ENCODE peak calls at places on chromosomes 12 and 14, in four cellular contexts. A is GM12878, E is GM12891, C is K562. Y is an unnamed sample.

GRCh38 chr12:1741154-1741949 is 50.5 kb downstream of the ADIPOR2 start:
- DNase-seq in A (no peak), E (no peak), C (no peak), Y (no peak)

GRCh38 chr14:24176599-24176998 is 4.7 kb downstream of the REC8 start:
- DNase-seq in A (no peak), E (no peak), C (no peak), Y (no peak)

GRCh38 chr12:2354151-2354991 is 301.6 kb downstream of the CACNA1C start:
- DNase-seq in A (no peak), E (no peak), C (no peak), Y (no peak)

GRCh38 chr14:91005716-91006115 is 54.7 kb downstream of the RPS6KA5 start:
- DNase-seq in A (no peak), E (no peak), C (no peak), Y (no peak)

GRCh38 chr14:75595211-75595610 is 16.8 kb downstream of the FLVCR2 start:
- DNase-seq in A (no peak), E (no peak), C (no peak), Y (no peak)

GRCh38 chr12:64099430-64099829 is 122.7 kb downstream of the KICS2 start:
- DNase-seq in A (no peak), E (no peak), C (no peak), Y (no peak)

GRCh38 chr12:56338643-56339422 is at the start of gene IL23A:
- DNase-seq in A (peak), E (peak), C (no peak), Y (peak)

GRCh38 chr12:109020750-109021380 is at the start of gene SVOP:
- DNase-seq in A (no peak), E (peak), C (peak), Y (peak)

GRCh38 chr14:94009767-94010166 is 12.7 kb downstream of the CCDC197 start:
- DNase-seq in A (peak), E (no peak), C (no peak), Y (no peak)

GRCh38 chr12:52036587-52037171 is 14.6 kb upstream of the NR4A1 start:
- DNase-seq in A (no peak), E (peak), C (peak), Y (peak)

GRCh38 chr12:15982471-15982870 is 71.3 kb downstream of the DERA start:
- DNase-seq in A (no peak), E (no peak), C (no peak), Y (no peak)

GRCh38 chr14:100898465-100898864 is 5.1 kb downstream of the RTL1 start:
- DNase-seq in A (no peak), E (no peak), C (no peak), Y (no peak)

GRCh38 chr14:21231020-21231652 is 38.1 kb downstream of the HNRNPC start:
- DNase-seq in A (no peak), E (no peak), C (no peak), Y (no peak)

GRCh38 chr12:116332705-116333380 is 55.4 kb upstream of the MED13L start:
- DNase-seq in A (no peak), E (no peak), C (no peak), Y (no peak)

GRCh38 chr12:4555804-4556203 is 6.2 kb upstream of the DYRK4 start:
- DNase-seq in A (no peak), E (no peak), C (no peak), Y (peak)

GRCh38 chr12:47776471-47777143 is 3.6 kb downstream of the SLC48A1 start:
- DNase-seq in A (no peak), E (no peak), C (peak), Y (peak)

GRCh38 chr14:64611358-64612020 is 61.7 kb downstream of the PPP1R36 start:
- DNase-seq in A (no peak), E (no peak), C (no peak), Y (no peak)

GRCh38 chr14:64186231-64187129 is 107.7 kb downstream of the ESR2 start:
- DNase-seq in A (no peak), E (no peak), C (no peak), Y (no peak)

GRCh38 chr12:65830305-65830704 is 6.0 kb downstream of the HMGA2 start:
- DNase-seq in A (no peak), E (no peak), C (no peak), Y (no peak)

GRCh38 chr14:64929003-64929337 is 13.6 kb downstream of the GPX2 start:
- DNase-seq in A (no peak), E (no peak), C (no peak), Y (no peak)

GRCh38 chr12:53172352-53172751 is 8.2 kb upstream of the ZNF740 start:
- DNase-seq in A (no peak), E (no peak), C (no peak), Y (no peak)

GRCh38 chr12:93192878-93193277 is 184.8 kb upstream of the NUDT4 start:
- DNase-seq in A (no peak), E (no peak), C (peak), Y (no peak)

GRCh38 chr12:94025730-94026129 is 122.6 kb upstream of the PLXNC1 start:
- DNase-seq in A (no peak), E (no peak), C (no peak), Y (no peak)

GRCh38 chr14:54026671-54027070 is 70.0 kb upstream of the BMP4 start:
- DNase-seq in A (no peak), E (no peak), C (no peak), Y (no peak)

GRCh38 chr14:99968156-99968920 is 96.9 kb upstream of the EVL start:
- DNase-seq in A (no peak), E (no peak), C (no peak), Y (no peak)

GRCh38 chr12:104588048-104588942 is 131.5 kb downstream of the CHST11 start:
- DNase-seq in A (no peak), E (no peak), C (no peak), Y (no peak)

GRCh38 chr12:119410396-119410795 is 75.9 kb downstream of the CCDC60 start:
- DNase-seq in A (no peak), E (no peak), C (no peak), Y (no peak)

GRCh38 chr14:90513151-90514014 is 116.6 kb downstream of the CALM1 start:
- DNase-seq in A (no peak), E (no peak), C (no peak), Y (no peak)

GRCh38 chr14:61257469-61258057 is 23.6 kb downstream of the TMEM30B start:
- DNase-seq in A (no peak), E (no peak), C (no peak), Y (no peak)

GRCh38 chr12:12461281-12461922 is 101.3 kb downstream of the DUSP16 start:
- DNase-seq in A (no peak), E (no peak), C (no peak), Y (no peak)

GRCh38 chr12:6775775-6776174 is 3.5 kb downstream of the LAG3 start:
- DNase-seq in A (no peak), E (no peak), C (no peak), Y (no peak)

GRCh38 chr12:22935090-22935489 is 310.1 kb downstream of the ETNK1 start:
- DNase-seq in A (no peak), E (no peak), C (no peak), Y (no peak)

GRCh38 chr12:66111605-66112004 is 18.9 kb downstream of the LLPH start:
- DNase-seq in A (no peak), E (no peak), C (no peak), Y (peak)

GRCh38 chr14:33682746-33683145 is 268.1 kb downstream of the EGLN3 start:
- DNase-seq in A (no peak), E (no peak), C (no peak), Y (no peak)

GRCh38 chr14:52706724-52707706 is at the start of gene PSMC6:
- DNase-seq in A (peak), E (peak), C (peak), Y (peak)

GRCh38 chr12:7498832-7499231 is 4.7 kb downstream of the CD163 start:
- DNase-seq in A (no peak), E (no peak), C (no peak), Y (peak)

GRCh38 chr12:6426882-6427671 is 17.7 kb upstream of the CD27 start:
- DNase-seq in A (peak), E (no peak), C (peak), Y (peak)

GRCh38 chr12:113097716-113098427 is 37.7 kb downstream of the RASAL1 start:
- DNase-seq in A (no peak), E (no peak), C (no peak), Y (no peak)

GRCh38 chr12:27870939-27871338 is 90.9 kb upstream of the MANSC4 start:
- DNase-seq in A (no peak), E (no peak), C (no peak), Y (no peak)

DNA sequence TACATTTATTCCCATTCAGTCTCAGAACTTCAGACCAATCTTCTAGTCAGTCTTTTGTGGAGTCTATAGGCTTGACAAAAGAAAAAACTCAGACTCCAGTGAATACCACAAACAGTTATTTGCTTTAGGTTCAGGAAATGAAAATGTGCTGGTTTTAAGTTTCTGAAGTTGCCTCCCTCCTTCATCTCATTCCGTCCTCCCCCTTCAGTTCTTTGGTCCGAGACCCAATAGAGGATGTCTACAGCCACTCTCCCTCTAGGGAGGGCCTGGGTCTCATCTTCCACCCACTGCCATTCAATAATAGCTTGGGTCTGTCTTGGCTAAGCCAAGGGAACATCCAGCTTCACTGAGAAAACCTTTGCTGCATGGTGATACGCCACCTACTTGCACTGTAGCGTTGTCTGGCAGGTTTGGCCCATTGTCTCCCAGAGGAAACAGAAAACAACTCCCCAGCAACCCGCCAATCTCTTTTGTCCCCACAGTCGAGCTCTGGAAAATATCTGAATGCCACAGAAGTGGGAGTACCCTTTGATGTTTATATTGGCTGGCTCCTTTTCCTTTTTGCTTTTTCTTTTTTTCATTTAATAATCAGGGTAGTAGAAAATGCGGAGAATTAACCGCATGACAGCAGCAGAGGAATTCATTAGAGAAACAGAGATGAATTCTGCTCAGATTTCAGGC is 380.0 kb downstream of the RAD51B start:
- DNase-seq in A (no peak), E (no peak), C (no peak), Y (no peak)
- TF ChIP-seq SPI1 in A (no peak), E (no peak), C (no peak), Y (no peak)

GRCh38 chr14:66595394-66595793 is 87.4 kb downstream of the GPHN start:
- DNase-seq in A (no peak), E (no peak), C (no peak), Y (no peak)

GRCh38 chr14:66603945-66604344 is 96.0 kb downstream of the GPHN start:
- DNase-seq in A (no peak), E (no peak), C (no peak), Y (no peak)

GRCh38 chr14:66596241-66596985 is 88.5 kb downstream of the GPHN start:
- DNase-seq in A (no peak), E (no peak), C (no peak), Y (no peak)

GRCh38 chr14:66601932-66602578 is 94.1 kb downstream of the GPHN start:
- DNase-seq in A (peak), E (no peak), C (no peak), Y (no peak)

DNA sequence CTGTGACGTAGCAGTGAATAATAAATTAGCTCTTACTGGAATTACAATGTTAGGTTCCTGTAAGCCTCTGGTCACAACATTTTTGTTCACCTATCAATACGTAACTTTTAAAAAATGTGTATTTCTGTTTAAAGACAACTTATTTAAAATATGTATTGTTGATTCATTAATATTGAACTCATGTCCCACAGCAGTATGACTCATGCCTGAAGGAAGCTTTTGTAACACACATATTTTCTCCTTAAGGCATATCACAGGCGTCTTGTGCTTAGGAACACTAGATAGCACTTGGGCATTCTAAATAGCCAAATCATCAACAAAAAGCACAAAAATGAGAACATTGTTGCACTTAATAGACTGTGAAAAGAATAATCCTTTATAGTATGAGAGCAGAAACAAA is 92.5 kb downstream of the GPHN start:
- DNase-seq in A (no peak), E (no peak), C (no peak), Y (no peak)
- TF ChIP-seq SPI1 in A (no peak), E (no peak), C (no peak), Y (no peak)

GRCh38 chr12:49616533-49617219 is 6.7 kb upstream of the PRPF40B start:
- DNase-seq in A (no peak), E (no peak), C (no peak), Y (no peak)

GRCh38 chr12:49619286-49619685 is 4.1 kb upstream of the PRPF40B start:
- DNase-seq in A (no peak), E (no peak), C (no peak), Y (no peak)

GRCh38 chr12:49618576-49618975 is 4.8 kb upstream of the PRPF40B start:
- DNase-seq in A (no peak), E (no peak), C (no peak), Y (no peak)

GRCh38 chr12:49612210-49612609 is 6.8 kb upstream of the FAM186B start:
- DNase-seq in A (no peak), E (no peak), C (no peak), Y (no peak)

GRCh38 chr12:49615725-49616124 is 7.6 kb upstream of the PRPF40B start:
- DNase-seq in A (no peak), E (no peak), C (no peak), Y (no peak)
- TF ChIP-seq SPI1 in A (no peak), E (no peak), C (no peak), Y (no peak)

DNA sequence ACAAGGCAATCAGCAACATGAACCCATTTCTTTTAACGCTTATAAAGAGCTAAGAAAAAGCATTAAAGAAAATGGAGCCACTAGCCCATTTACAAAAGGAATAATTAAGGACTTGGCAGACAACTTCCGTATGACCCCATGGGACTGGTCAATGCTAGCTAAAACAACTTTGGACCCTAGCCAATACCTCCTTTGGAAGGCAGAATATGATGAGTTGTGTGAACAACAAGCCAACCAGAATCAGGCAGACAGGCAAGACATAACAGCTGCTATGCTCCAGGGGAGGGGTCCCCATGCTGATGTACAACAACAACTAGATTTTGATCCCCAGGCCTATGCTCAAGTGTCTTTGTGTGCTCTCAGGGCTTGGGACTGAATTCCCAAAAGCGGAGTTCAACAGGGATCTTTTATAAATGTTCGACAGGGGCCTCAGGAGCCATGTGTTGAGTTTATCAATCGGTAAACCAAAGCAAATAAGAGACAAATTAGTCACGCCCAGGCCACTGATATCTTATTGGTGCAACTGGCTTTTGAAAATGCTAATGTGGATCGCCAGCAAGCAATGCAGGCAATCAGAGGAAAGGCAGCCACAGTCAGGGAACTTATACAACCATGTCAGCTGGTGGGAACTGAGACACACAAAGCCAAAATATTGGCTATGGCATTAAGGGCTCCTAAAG is 254.4 kb upstream of the DIO2 start:
- DNase-seq in A (no peak), E (no peak), C (no peak), Y (no peak)
- TF ChIP-seq SPI1 in A (no peak), E (no peak), C (no peak), Y (no peak)

GRCh38 chr14:38391334-38391733 is 135.4 kb upstream of the CLEC14A start:
- DNase-seq in A (no peak), E (no peak), C (no peak), Y (no peak)
- TF ChIP-seq SPI1 in A (no peak), E (no peak), C (no peak), Y (no peak)

GRCh38 chr12:59182191-59182590 is 261.9 kb upstream of the LRIG3 start:
- DNase-seq in A (no peak), E (no peak), C (no peak), Y (no peak)
- TF ChIP-seq SPI1 in A (no peak), E (no peak), C (no peak), Y (no peak)